ENCODE peak calls at places on chromosomes 1 and 21, in six cellular contexts. F, L, P, Z, K and Q are unnamed samples. For H3K4me1, the result is how much of the 10 kb centered on the place peaks cover.

GRCh38 chr1:183116416-183116815 is 69.6 kb upstream of the LAMC2 start:
- DNase-seq in Z (no peak), L (no peak), P (no peak), K (no peak), F (no peak), Q (no peak)

GRCh38 chr1:102978874-102979273 is 129.4 kb downstream of the COL11A1 start:
- DNase-seq in Z (no peak), K (no peak), F (no peak), L (no peak), P (no peak), Q (no peak)

GRCh38 chr1:178528219-178528962 is 15.5 kb downstream of the TEX35 start:
- DNase-seq in Z (no peak), P (no peak), L (no peak), F (no peak), K (no peak), Q (no peak)

GRCh38 chr1:165442053-165442452 is 2.9 kb downstream of the RXRG start:
- DNase-seq in F (no peak), K (no peak), L (no peak), Z (no peak), P (no peak), Q (no peak)

GRCh38 chr1:86854352-86854751 is 59.6 kb downstream of the SELENOF start:
- DNase-seq in Z (no peak), P (no peak), K (no peak), L (no peak), F (no peak), Q (no peak)

GRCh38 chr1:2633936-2634491 is 1.2 kb upstream of the MMEL1 start:
- DNase-seq in Z (no peak), K (no peak), F (no peak), P (no peak), L (no peak), Q (no peak)

GRCh38 chr1:54413295-54413694 is 7.1 kb upstream of the SSBP3 start:
- DNase-seq in P (peak), K (no peak), L (no peak), F (peak), Z (peak), Q (no peak)

GRCh38 chr1:161834967-161835366 is 68.8 kb downstream of the ATF6 start:
- DNase-seq in K (no peak), F (no peak), L (no peak), P (no peak), Z (no peak), Q (no peak)

GRCh38 chr1:119667176-119667575 is 19.1 kb upstream of the ZNF697 start:
- DNase-seq in P (no peak), L (no peak), K (no peak), F (no peak), Z (no peak), Q (no peak)

GRCh38 chr1:116856312-116856711 is 53.4 kb upstream of the PTGFRN start:
- DNase-seq in P (no peak), L (no peak), F (no peak), Z (no peak), K (no peak), Q (no peak)

GRCh38 chr21:14321042-14321441 is 61.9 kb downstream of the HSPA13 start:
- DNase-seq in Z (no peak), L (no peak), K (no peak), F (no peak), P (no peak), Q (no peak)

GRCh38 chr1:228141871-228142615 is 2.0 kb downstream of the GUK1 start:
- DNase-seq in L (no peak), K (no peak), P (peak), Z (no peak), F (peak), Q (no peak)

GRCh38 chr1:246931549-246932365 is at the start of gene AHCTF1:
- DNase-seq in Z (peak), K (peak), P (peak), L (peak), F (peak), Q (peak)

GRCh38 chr1:112701227-112702066 is 5.5 kb downstream of the RHOC start:
- DNase-seq in K (no peak), F (peak), L (no peak), P (no peak), Z (peak), Q (peak)

GRCh38 chr1:77388655-77389054 is 106.8 kb downstream of the AK5 start:
- DNase-seq in P (no peak), K (no peak), Z (no peak), F (no peak), L (no peak), Q (no peak)

GRCh38 chr21:43913928-43914327 is 48.9 kb downstream of the AGPAT3 start:
- DNase-seq in K (no peak), L (no peak), Z (peak), P (no peak), F (peak), Q (no peak)

GRCh38 chr1:177228721-177229088 is 57.9 kb downstream of the BRINP2 start:
- DNase-seq in Z (no peak), P (no peak), K (no peak), F (no peak), L (no peak), Q (no peak)

GRCh38 chr1:53899206-53899628 is 5.2 kb downstream of the DIO1 start:
- DNase-seq in Z (no peak), K (no peak), P (no peak), L (no peak), F (peak), Q (no peak)

GRCh38 chr1:109395602-109396512 is 1.9 kb downstream of the SORT1 start:
- DNase-seq in P (peak), K (no peak), L (no peak), F (no peak), Z (no peak), Q (no peak)

GRCh38 chr1:62906428-62906886 is 122.5 kb downstream of the ATG4C start:
- DNase-seq in L (no peak), F (no peak), P (peak), K (no peak), Z (no peak), Q (no peak)

GRCh38 chr1:244280221-244280620 is 171.5 kb downstream of the ADSS2 start:
- DNase-seq in L (no peak), K (no peak), F (no peak), P (no peak), Z (no peak), Q (no peak)

DNA sequence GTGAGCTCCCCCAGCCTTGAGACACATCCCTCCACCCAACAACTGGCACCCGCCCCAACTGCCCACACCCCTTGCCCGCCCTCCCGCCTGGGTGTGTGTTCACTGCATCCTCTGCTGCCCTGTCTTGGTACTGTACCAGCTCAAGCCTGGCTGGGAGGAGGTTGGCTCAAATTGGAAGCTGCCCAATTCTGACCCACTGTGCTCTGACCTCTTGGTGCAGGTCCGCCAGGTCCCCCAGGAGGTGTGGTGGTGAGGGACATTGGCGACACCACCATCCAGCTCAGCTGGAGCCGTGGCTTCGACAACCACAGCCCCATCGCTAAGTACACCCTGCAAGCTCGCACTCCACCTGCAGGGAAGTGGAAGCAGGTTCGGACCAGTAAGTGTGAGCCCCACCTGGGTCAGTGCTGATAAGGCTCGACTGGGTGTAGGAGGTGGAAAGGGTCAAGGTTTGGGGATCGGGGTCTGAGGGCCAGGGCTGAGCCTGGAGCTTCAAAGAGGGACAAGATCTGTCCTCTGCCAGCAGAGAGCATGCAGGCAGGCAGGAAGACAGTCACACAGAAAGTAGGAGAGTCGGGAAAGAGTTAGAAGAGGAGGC is 17.9 kb downstream of the TMEM81 start:
- DNase-seq in K (no peak), L (no peak), P (peak), F (no peak), Z (no peak), Q (no peak)
- TF ChIP-seq CTCF in K (no peak), L (no peak), P (peak), F (no peak), Z (no peak), Q (no peak)

GRCh38 chr1:59135761-59136255 is 161.1 kb upstream of the FGGY start:
- DNase-seq in K (no peak), Z (no peak), L (no peak), F (no peak), P (no peak), Q (no peak)

GRCh38 chr1:59138402-59138801 is 158.5 kb upstream of the FGGY start:
- DNase-seq in L (no peak), F (no peak), Z (no peak), K (no peak), P (no peak), Q (no peak)

GRCh38 chr1:59136541-59137335 is 160.2 kb upstream of the FGGY start:
- DNase-seq in F (no peak), Z (no peak), L (no peak), P (no peak), K (no peak), Q (no peak)

GRCh38 chr1:59139396-59139795 is 157.5 kb upstream of the FGGY start:
- DNase-seq in F (peak), Z (no peak), K (no peak), L (no peak), P (no peak), Q (no peak)

GRCh38 chr1:59137968-59138367 is 158.9 kb upstream of the FGGY start:
- DNase-seq in K (no peak), Z (no peak), F (no peak), P (no peak), L (no peak), Q (no peak)
- H3K4me1 ChIP-seq in K (under half), Z (half or more), F (under half), P (under half), L (under half), Q (under half)

DNA sequence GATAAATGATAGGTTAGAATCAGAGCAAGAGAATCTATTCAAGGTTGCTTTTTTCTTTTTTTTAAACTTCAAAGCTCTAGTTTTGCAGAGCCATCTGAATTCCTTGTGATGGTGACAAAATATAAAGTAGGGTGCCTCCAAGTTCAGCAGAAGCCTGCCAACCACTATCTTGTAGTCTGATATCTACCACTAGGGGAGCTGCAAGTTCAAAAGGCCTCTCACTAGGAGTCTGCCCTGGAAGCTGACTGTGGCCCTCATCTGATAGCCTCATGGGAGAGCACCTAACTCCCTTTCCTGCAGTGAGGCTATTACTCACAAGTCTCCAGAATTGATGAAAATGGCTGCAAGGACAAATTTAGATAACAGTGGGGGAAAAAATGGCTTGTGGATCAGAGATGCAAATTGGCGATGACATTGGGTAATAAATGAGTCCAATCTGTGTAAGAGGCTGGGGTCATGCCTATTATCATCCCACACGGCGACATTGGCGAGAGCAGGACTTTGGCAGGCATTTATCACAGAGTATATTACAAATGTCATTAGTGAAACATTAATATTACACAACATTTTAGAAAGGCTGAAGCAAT is 10.7 kb upstream of the ZP4 start:
- DNase-seq in Z (no peak), L (no peak), F (no peak), K (no peak), P (peak), Q (no peak)
- TF ChIP-seq CTCF in Z (peak), L (no peak), F (peak), K (no peak), P (peak), Q (no peak)

GRCh38 chr1:39129514-39129913 is 75.0 kb upstream of the MACF1 start:
- DNase-seq in K (no peak), L (no peak), F (no peak), P (peak), Z (no peak), Q (no peak)
- H3K4me1 ChIP-seq in K (under half), L (under half), F (under half), P (under half), Z (half or more), Q (under half)

DNA sequence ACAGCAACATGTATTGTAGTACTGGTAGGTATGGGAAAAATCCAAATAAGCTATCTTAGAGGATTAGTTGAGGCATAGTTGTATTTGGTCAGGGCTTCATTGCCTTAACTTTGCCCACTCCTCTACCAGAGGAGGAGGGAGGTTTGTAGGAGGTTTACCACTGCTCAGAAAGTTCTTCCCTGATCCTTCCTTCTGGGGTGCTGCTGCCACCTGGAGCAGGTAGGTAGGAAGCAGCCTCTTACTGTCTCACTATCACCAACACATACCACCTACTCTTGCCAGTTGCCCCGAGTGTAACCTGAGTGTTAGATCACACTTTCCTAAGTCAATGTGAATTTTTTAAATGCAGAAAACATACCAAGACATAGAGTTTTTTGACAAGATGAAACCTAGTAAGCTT is 24.1 kb upstream of the ZSWIM5 start:
- DNase-seq in P (peak), F (no peak), K (no peak), L (no peak), Z (no peak), Q (no peak)
- TF ChIP-seq CTCF in P (peak), F (peak), K (no peak), L (no peak), Z (no peak), Q (no peak)

DNA sequence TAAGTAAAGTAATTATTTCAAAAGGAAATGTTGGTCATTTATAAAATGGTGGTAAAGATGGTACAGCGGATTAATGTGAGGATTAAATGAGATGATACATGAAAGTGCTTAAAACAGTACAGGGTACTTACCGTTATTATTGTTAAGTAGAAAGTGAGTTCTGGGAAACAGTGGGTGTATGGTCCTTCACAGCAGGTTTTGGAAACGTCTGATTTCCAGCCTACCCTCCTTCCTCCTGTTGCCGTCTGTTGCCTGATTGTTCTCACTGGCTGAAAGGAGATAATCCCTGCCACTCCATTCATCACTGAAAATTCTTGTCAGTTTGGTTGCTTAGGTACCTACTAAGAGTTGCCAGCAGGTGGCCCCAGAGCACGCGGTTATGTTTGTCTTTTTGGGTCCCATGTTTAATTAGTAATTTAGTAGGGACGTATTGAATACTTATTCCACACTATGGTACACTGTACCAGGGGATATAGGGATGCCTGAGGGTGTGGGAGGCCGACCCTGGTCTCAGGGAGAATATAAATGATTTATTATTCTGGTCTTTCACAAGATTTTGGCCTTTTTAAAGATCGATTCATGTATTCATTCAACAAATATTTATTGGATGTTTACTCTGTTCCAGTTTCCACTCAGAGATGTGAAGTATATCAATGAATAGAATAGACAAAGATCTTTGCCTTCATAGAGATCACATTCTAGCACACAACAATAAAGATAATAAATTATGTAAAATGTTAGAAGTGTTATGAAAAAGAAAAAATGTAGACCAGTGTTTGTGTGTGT is 30.8 kb upstream of the RPTN start:
- DNase-seq in F (no peak), K (peak), Z (peak), L (peak), P (peak), Q (peak)
- H3K4me1 ChIP-seq in F (under half), K (under half), Z (under half), L (under half), P (under half), Q (under half)

DNA sequence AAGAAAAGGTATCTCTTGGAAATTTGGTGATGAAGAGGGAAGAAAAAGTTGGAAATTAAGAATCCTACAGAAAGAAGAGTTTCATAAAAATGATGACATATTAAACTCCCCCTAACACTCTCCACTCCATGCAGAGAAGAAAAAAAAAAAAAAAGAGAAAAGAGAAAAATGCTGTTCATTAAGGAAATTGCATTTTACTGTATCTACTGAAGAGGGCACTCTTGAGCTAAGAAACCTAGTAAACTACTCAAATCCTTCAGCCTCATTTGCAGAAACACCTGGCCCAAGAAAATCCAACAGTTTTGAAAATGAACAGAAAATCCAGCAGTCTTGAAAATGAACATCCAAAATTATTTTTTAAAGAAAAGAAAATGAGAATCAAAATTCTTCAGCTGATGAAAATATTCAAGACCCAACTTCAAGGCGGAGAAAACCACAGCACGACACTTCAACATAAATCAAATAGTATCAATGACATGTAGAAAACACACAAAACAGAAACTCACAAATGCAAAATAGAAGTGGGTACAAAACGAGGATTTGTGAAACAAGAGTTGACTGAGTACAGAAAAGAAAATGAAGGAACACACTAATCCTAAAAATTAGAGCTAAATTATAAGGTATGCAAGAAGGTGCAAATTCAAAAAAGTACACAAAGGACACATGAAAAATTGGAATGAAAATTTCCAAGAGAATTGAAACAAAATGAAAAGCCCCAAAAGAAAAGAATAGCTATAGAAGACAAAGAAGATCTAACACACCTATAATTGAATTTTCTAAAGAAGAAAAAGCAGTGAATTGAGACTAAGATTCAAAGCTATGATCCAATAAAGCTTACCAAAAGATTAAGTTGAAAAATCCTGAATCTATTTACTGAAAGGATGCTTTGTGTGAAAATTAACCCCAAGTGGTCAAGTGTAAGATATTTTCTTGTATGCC is 73.2 kb upstream of the DNAJC6 start:
- DNase-seq in L (no peak), K (no peak), P (peak), F (no peak), Z (no peak), Q (no peak)
- TF ChIP-seq CTCF in L (no peak), K (peak), P (peak), F (peak), Z (peak), Q (peak)

GRCh38 chr1:193123751-193124150 is 1.9 kb downstream of the CDC73 start:
- DNase-seq in P (no peak), L (no peak), K (no peak), F (no peak), Z (no peak), Q (no peak)
- H3K4me1 ChIP-seq in P (under half), L (under half), K (under half), F (under half), Z (under half), Q (under half)

GRCh38 chr1:111512132-111512874 is 8.9 kb upstream of the ADORA3 start:
- DNase-seq in L (no peak), K (no peak), F (no peak), Z (no peak), P (no peak), Q (no peak)

GRCh38 chr1:111517464-111518225 is 14.2 kb upstream of the ADORA3 start:
- DNase-seq in F (no peak), P (peak), Z (no peak), K (no peak), L (no peak), Q (no peak)

GRCh38 chr1:111515291-111516007 is 12.0 kb upstream of the ADORA3 start:
- DNase-seq in F (peak), K (no peak), L (no peak), Z (peak), P (no peak), Q (peak)

GRCh38 chr1:111513410-111514020 is 10.1 kb upstream of the ADORA3 start:
- DNase-seq in P (no peak), F (peak), Z (peak), L (no peak), K (no peak), Q (no peak)

DNA sequence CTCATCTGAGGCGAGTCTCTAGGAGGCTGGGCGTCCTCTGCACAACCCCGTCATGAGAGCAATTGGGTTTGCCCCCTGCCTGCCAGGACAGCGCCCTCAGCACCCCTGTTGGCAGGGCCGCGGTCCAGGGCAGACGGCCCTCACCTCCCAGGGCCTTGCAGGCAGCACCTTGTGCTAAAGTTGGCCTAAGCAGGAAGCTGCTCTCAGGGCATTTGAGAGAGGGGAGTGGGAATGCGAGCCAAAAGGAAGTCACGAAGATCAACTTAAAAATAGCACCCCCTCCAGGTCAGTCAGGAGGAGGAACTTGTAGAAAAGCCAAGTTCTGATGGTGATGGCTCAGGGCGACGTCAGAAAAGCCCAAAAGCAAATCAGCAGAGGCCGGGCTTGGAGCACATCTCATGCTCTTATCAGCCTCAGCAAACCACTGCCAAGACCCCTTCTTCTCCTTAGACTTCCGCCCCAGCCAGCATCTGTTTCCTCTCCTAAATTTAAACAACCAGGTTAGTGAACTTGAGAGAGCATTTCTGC is 12.6 kb upstream of the ADORA3 start:
- DNase-seq in P (peak), Z (peak), K (no peak), F (no peak), L (no peak), Q (no peak)
- TF ChIP-seq CTCF in P (peak), Z (peak), K (peak), F (peak), L (no peak), Q (peak)